ENCODE peak calls at places on chromosomes 5 and 9, in nine cellular contexts. D is esophagus squamous epithelium; L is HepG2; H is IMR-90; V is PC-9; X is AG04450; B is body of pancreas; Q is CD4-positive, CD25-positive, alpha-beta regulatory T cell; M is effector memory CD4-positive, alpha-beta T cell. I is an unnamed sample.

GRCh38 chr5:32581010-32581785 is 4.2 kb upstream of the SUB1 start:
- DNase-seq in B (no peak), Q (no peak), H (no peak), M (no peak), L (no peak), D (no peak), X (no peak), V (no peak), I (no peak)

GRCh38 chr9:8651830-8652229 is 852.3 kb upstream of the DMAC1 start:
- DNase-seq in H (no peak), B (no peak), D (no peak), Q (no peak), V (no peak), L (no peak), M (no peak), X (no peak), I (no peak)

GRCh38 chr5:80136751-80137272 is 101.7 kb downstream of the THBS4 start:
- DNase-seq in B (no peak), D (no peak), Q (no peak), H (no peak), V (no peak), M (no peak), L (no peak), X (no peak), I (no peak)

GRCh38 chr9:90070056-90070455 is 465.2 kb downstream of the GADD45G start:
- DNase-seq in Q (no peak), L (no peak), X (no peak), V (no peak), M (no peak), H (no peak), B (peak; percentile 66), D (no peak), I (no peak)

GRCh38 chr5:62152394-62153123 is 153.4 kb upstream of the KIF2A start:
- DNase-seq in Q (no peak), L (no peak), X (no peak), M (no peak), H (no peak), D (no peak), V (no peak), B (no peak), I (no peak)

GRCh38 chr9:35616681-35617459 is 1.3 kb downstream of the CD72 start:
- DNase-seq in H (peak; percentile 69), D (no peak), V (no peak), B (peak; percentile 72), Q (peak; percentile 81), X (no peak), L (no peak), M (peak; percentile 72), I (no peak)

GRCh38 chr5:90548069-90548593 is 10.5 kb upstream of the ADGRV1 start:
- DNase-seq in V (peak; percentile 93), M (no peak), L (peak; percentile 66), H (no peak), B (peak; percentile 77), Q (no peak), X (no peak), D (no peak), I (peak; percentile 26)

GRCh38 chr5:175656966-175657365 is 905 bp upstream of the HRH2 start:
- DNase-seq in V (no peak), D (no peak), M (no peak), Q (no peak), H (no peak), X (no peak), L (no peak), B (no peak), I (no peak)

GRCh38 chr5:139852696-139853095 is 57.1 kb downstream of the PSD2 start:
- DNase-seq in B (no peak), M (no peak), V (no peak), X (no peak), Q (no peak), D (no peak), H (no peak), L (no peak), I (no peak)

GRCh38 chr5:58021476-58021875 is 438.4 kb downstream of the PLK2 start:
- DNase-seq in M (no peak), V (no peak), B (no peak), H (no peak), Q (no peak), D (no peak), L (no peak), X (no peak), I (no peak)

GRCh38 chr5:111679611-111680010 is 77.4 kb downstream of the NREP start:
- DNase-seq in M (no peak), V (no peak), B (no peak), Q (no peak), L (no peak), D (no peak), H (no peak), X (no peak), I (no peak)

GRCh38 chr5:71829206-71829605 is 110.1 kb downstream of the CARTPT start:
- DNase-seq in B (no peak), X (no peak), M (no peak), H (no peak), Q (no peak), D (no peak), L (no peak), V (no peak), I (no peak)

GRCh38 chr5:106737111-106737510 is 933.6 kb downstream of the EFNA5 start:
- DNase-seq in B (no peak), H (no peak), V (no peak), X (no peak), L (no peak), Q (no peak), D (no peak), M (no peak), I (no peak)

DNA sequence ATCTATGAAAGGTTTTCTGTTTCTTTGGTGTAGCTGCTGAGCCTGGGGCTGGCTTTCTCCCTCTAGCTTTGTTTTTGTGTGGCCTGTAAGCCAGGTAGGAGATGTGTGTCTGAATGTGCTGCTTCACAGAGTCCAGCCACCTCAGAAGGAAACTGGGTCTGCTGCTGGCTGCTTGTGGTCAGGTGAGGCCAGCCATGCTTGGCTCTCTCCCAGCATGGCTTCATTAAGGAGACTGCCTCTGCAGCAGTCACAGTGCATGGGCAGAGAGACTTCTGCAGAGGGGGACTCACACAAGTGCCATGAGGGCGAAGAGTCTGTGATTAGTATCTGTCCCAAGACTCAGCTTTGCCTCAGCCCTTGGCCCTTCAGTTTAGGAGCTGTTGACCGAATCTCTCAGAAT is 50.6 kb downstream of the MAN2A1 start:
- DNase-seq in V (no peak), H (peak; percentile 34), L (no peak), B (no peak), Q (no peak), M (no peak), D (no peak), X (no peak), I (no peak)
- H3K27ac ChIP-seq in V (no peak overlapping the region), H (peak overlapping the region; percentile 55), L (no peak overlapping the region), B (no peak overlapping the region), Q (no peak overlapping the region), M (no peak overlapping the region), D (no peak overlapping the region), X (no peak overlapping the region), I (peak overlapping the region; percentile 91)

GRCh38 chr9:131739192-131739961 is 499 bp downstream of the RAPGEF1 start:
- DNase-seq in H (no peak), D (no peak), V (no peak), L (no peak), X (no peak), B (peak; percentile 40), Q (peak; percentile 55), M (peak; percentile 37), I (no peak)
- H3K27ac ChIP-seq in H (peak overlapping the region; percentile 65), D (peak overlapping the region; percentile 92), V (no peak overlapping the region), L (peak overlapping the region; percentile 37), X (peak overlapping the region; percentile 21), B (peak overlapping the region; percentile 83), Q (peak overlapping the region; percentile 63), M (peak overlapping the region; percentile 66), I (peak overlapping the region; percentile 49)

GRCh38 chr9:88256216-88256615 is 117.9 kb upstream of the SPATA31C2 start:
- DNase-seq in M (no peak), D (no peak), V (peak; percentile 84), B (no peak), L (no peak), Q (no peak), H (no peak), X (no peak), I (no peak)

GRCh38 chr9:88258012-88258411 is 119.7 kb upstream of the SPATA31C2 start:
- DNase-seq in L (no peak), X (no peak), Q (no peak), H (peak; percentile 71), D (no peak), M (no peak), V (no peak), B (peak; percentile 50), I (no peak)

GRCh38 chr9:88258587-88258986 is 120.3 kb upstream of the SPATA31C2 start:
- DNase-seq in Q (no peak), M (no peak), H (no peak), L (no peak), X (no peak), B (peak; percentile 65), D (no peak), V (no peak), I (no peak)

DNA sequence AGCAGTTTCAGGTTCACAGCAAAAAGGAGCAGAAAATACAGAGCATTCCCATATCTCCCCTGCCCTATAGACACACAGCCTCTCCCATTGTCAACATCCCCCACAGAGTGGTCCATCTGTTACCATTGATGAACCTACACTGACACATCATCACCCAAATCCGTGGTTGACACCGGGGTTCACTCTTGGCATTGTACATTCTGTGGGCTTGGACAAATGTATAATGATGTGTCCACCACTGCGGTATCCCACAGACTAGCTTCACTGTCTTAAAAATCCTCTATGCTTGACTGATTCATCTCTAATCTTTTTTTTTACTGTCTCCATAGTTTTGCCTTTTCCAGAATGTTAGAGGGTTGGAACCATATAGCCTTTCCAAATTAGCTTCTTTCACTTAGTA is 120.8 kb upstream of the SPATA31C2 start:
- DNase-seq in X (no peak), D (no peak), H (no peak), M (no peak), B (no peak), L (no peak), V (no peak), Q (no peak), I (no peak)
- H3K27ac ChIP-seq in X (no peak overlapping the region), D (no peak overlapping the region), H (no peak overlapping the region), M (no peak overlapping the region), B (no peak overlapping the region), L (no peak overlapping the region), V (no peak overlapping the region), Q (no peak overlapping the region), I (no peak overlapping the region)

GRCh38 chr5:110002652-110003051 is 312.9 kb downstream of the MAN2A1 start:
- DNase-seq in H (no peak), B (no peak), Q (no peak), X (no peak), D (no peak), M (no peak), L (no peak), V (no peak), I (no peak)
- H3K27ac ChIP-seq in H (no peak overlapping the region), B (no peak overlapping the region), Q (no peak overlapping the region), X (no peak overlapping the region), D (no peak overlapping the region), M (no peak overlapping the region), L (no peak overlapping the region), V (no peak overlapping the region), I (no peak overlapping the region)

GRCh38 chr5:172848419-172848818 is 14.4 kb downstream of the ERGIC1 start:
- DNase-seq in V (no peak), X (no peak), H (no peak), B (no peak), M (no peak), L (no peak), Q (no peak), D (no peak), I (no peak)
- H3K27ac ChIP-seq in V (no peak overlapping the region), X (peak overlapping the region; percentile 31), H (no peak overlapping the region), B (no peak overlapping the region), M (no peak overlapping the region), L (no peak overlapping the region), Q (no peak overlapping the region), D (peak overlapping the region; percentile 85), I (peak overlapping the region; percentile 77)

I was measured in epithelial cell of prostate.